ENCODE peak calls at places on chromosomes 4 and X, in seven cellular contexts. One of them, this sample, is unnamed.

GRCh38 chr4:140993350-140993749 is 139.9 kb downstream of the RNF150 start:
- DNase-seq in hepatocyte: no peak
- DNase-seq in pancreas: no peak
- DNase-seq in lung: no peak
- DNase-seq in mammary epithelial cell: no peak
- DNase-seq in transverse colon: no peak
- DNase-seq in brain microvascular endothelial cell: no peak
- DNase-seq in this sample: no peak

GRCh38 chr4:54085284-54085683 is 14.7 kb upstream of the GSX2 start:
- DNase-seq in hepatocyte: no peak
- DNase-seq in pancreas: no peak
- DNase-seq in lung: no peak
- DNase-seq in mammary epithelial cell: peak
- DNase-seq in transverse colon: no peak
- DNase-seq in brain microvascular endothelial cell: peak
- DNase-seq in this sample: peak

GRCh38 chr4:152633118-152633517 is 46.7 kb downstream of the TMEM154 start:
- DNase-seq in hepatocyte: no peak
- DNase-seq in pancreas: no peak
- DNase-seq in lung: no peak
- DNase-seq in mammary epithelial cell: peak
- DNase-seq in transverse colon: peak
- DNase-seq in brain microvascular endothelial cell: no peak
- DNase-seq in this sample: no peak

GRCh38 chrX:97290199-97290598 is 406.5 kb downstream of the RPA4 start:
- DNase-seq in hepatocyte: no peak
- DNase-seq in pancreas: no peak
- DNase-seq in lung: no peak
- DNase-seq in mammary epithelial cell: no peak
- DNase-seq in transverse colon: no peak
- DNase-seq in brain microvascular endothelial cell: no peak
- DNase-seq in this sample: no peak

GRCh38 chr4:122625156-122625555 is 4.3 kb upstream of the IL21 start:
- DNase-seq in hepatocyte: no peak
- DNase-seq in pancreas: no peak
- DNase-seq in lung: no peak
- DNase-seq in mammary epithelial cell: no peak
- DNase-seq in transverse colon: no peak
- DNase-seq in brain microvascular endothelial cell: peak
- DNase-seq in this sample: no peak

GRCh38 chrX:46733226-46733625 is 25.7 kb downstream of the SLC9A7 start:
- DNase-seq in hepatocyte: no peak
- DNase-seq in pancreas: no peak
- DNase-seq in lung: no peak
- DNase-seq in mammary epithelial cell: no peak
- DNase-seq in transverse colon: no peak
- DNase-seq in brain microvascular endothelial cell: no peak
- DNase-seq in this sample: no peak

GRCh38 chrX:23857409-23857808 is 50.3 kb downstream of the APOO start:
- DNase-seq in hepatocyte: peak
- DNase-seq in pancreas: no peak
- DNase-seq in lung: no peak
- DNase-seq in mammary epithelial cell: peak
- DNase-seq in transverse colon: no peak
- DNase-seq in brain microvascular endothelial cell: no peak
- DNase-seq in this sample: no peak

GRCh38 chr4:48024522-48024921 is 8.0 kb downstream of the NIPAL1 start:
- DNase-seq in hepatocyte: no peak
- DNase-seq in pancreas: no peak
- DNase-seq in lung: no peak
- DNase-seq in mammary epithelial cell: no peak
- DNase-seq in transverse colon: no peak
- DNase-seq in brain microvascular endothelial cell: no peak
- DNase-seq in this sample: no peak

GRCh38 chr4:13963601-13964000 is 336.1 kb upstream of the BOD1L1 start:
- DNase-seq in hepatocyte: no peak
- DNase-seq in pancreas: no peak
- DNase-seq in lung: no peak
- DNase-seq in mammary epithelial cell: no peak
- DNase-seq in transverse colon: no peak
- DNase-seq in brain microvascular endothelial cell: no peak
- DNase-seq in this sample: no peak

GRCh38 chr4:140343303-140343702 is 30.1 kb upstream of the SCOC start:
- DNase-seq in hepatocyte: peak
- DNase-seq in pancreas: peak
- DNase-seq in lung: peak
- DNase-seq in mammary epithelial cell: peak
- DNase-seq in transverse colon: peak
- DNase-seq in brain microvascular endothelial cell: no peak
- DNase-seq in this sample: no peak

GRCh38 chr4:159390648-159391047 is 287.8 kb downstream of the RAPGEF2 start:
- DNase-seq in hepatocyte: peak
- DNase-seq in pancreas: no peak
- DNase-seq in lung: no peak
- DNase-seq in mammary epithelial cell: peak
- DNase-seq in transverse colon: no peak
- DNase-seq in brain microvascular endothelial cell: peak
- DNase-seq in this sample: no peak

GRCh38 chrX:106898462-106898861 is 4.7 kb downstream of the RIPPLY1 start:
- DNase-seq in hepatocyte: peak
- DNase-seq in pancreas: no peak
- DNase-seq in lung: no peak
- DNase-seq in mammary epithelial cell: peak
- DNase-seq in transverse colon: no peak
- DNase-seq in brain microvascular endothelial cell: peak
- DNase-seq in this sample: no peak

GRCh38 chr4:177117256-177117655 is 192.4 kb upstream of the NEIL3 start:
- DNase-seq in hepatocyte: no peak
- DNase-seq in pancreas: no peak
- DNase-seq in lung: no peak
- DNase-seq in mammary epithelial cell: no peak
- DNase-seq in transverse colon: no peak
- DNase-seq in brain microvascular endothelial cell: no peak
- DNase-seq in this sample: no peak

GRCh38 chr4:141058739-141059507 is 74.3 kb downstream of the RNF150 start:
- DNase-seq in hepatocyte: no peak
- DNase-seq in pancreas: no peak
- DNase-seq in lung: no peak
- DNase-seq in mammary epithelial cell: no peak
- DNase-seq in transverse colon: no peak
- DNase-seq in brain microvascular endothelial cell: peak
- DNase-seq in this sample: no peak

GRCh38 chrX:78517124-78517523 is 142.0 kb downstream of the RTL3 start:
- DNase-seq in hepatocyte: no peak
- DNase-seq in pancreas: no peak
- DNase-seq in lung: no peak
- DNase-seq in mammary epithelial cell: peak
- DNase-seq in transverse colon: no peak
- DNase-seq in brain microvascular endothelial cell: peak
- DNase-seq in this sample: no peak

GRCh38 chr4:142901166-142901662 is 55.1 kb upstream of the INPP4B start:
- DNase-seq in hepatocyte: no peak
- DNase-seq in pancreas: no peak
- DNase-seq in lung: no peak
- DNase-seq in mammary epithelial cell: peak
- DNase-seq in transverse colon: no peak
- DNase-seq in brain microvascular endothelial cell: peak
- DNase-seq in this sample: no peak

GRCh38 chrX:122856205-122856604 is 327.9 kb upstream of the GRIA3 start:
- DNase-seq in hepatocyte: no peak
- DNase-seq in pancreas: no peak
- DNase-seq in lung: no peak
- DNase-seq in mammary epithelial cell: no peak
- DNase-seq in transverse colon: no peak
- DNase-seq in brain microvascular endothelial cell: no peak
- DNase-seq in this sample: no peak

GRCh38 chr4:74217365-74217764 is 59.4 kb downstream of the MTHFD2L start:
- DNase-seq in hepatocyte: no peak
- DNase-seq in pancreas: no peak
- DNase-seq in lung: no peak
- DNase-seq in mammary epithelial cell: no peak
- DNase-seq in transverse colon: no peak
- DNase-seq in brain microvascular endothelial cell: peak
- DNase-seq in this sample: no peak

GRCh38 chr4:180103794-180104193 is 2139.4 kb upstream of the TENM3 start:
- DNase-seq in hepatocyte: no peak
- DNase-seq in pancreas: no peak
- DNase-seq in lung: no peak
- DNase-seq in mammary epithelial cell: no peak
- DNase-seq in transverse colon: no peak
- DNase-seq in brain microvascular endothelial cell: no peak
- DNase-seq in this sample: no peak

GRCh38 chr4:110636677-110637407 is 14.0 kb upstream of the PITX2 start:
- DNase-seq in hepatocyte: peak
- DNase-seq in pancreas: no peak
- DNase-seq in lung: no peak
- DNase-seq in mammary epithelial cell: no peak
- DNase-seq in transverse colon: peak
- DNase-seq in brain microvascular endothelial cell: no peak
- DNase-seq in this sample: no peak

GRCh38 chr4:66647468-66647867 is 897.8 kb downstream of the CENPC start:
- DNase-seq in hepatocyte: no peak
- DNase-seq in pancreas: no peak
- DNase-seq in lung: no peak
- DNase-seq in mammary epithelial cell: no peak
- DNase-seq in transverse colon: no peak
- DNase-seq in brain microvascular endothelial cell: no peak
- DNase-seq in this sample: no peak

GRCh38 chr4:123939621-123940020 is 543.0 kb downstream of the SPRY1 start:
- DNase-seq in hepatocyte: peak
- DNase-seq in pancreas: no peak
- DNase-seq in lung: no peak
- DNase-seq in mammary epithelial cell: peak
- DNase-seq in transverse colon: no peak
- DNase-seq in brain microvascular endothelial cell: peak
- DNase-seq in this sample: no peak

GRCh38 chrX:123860506-123860840 is 620 bp downstream of the XIAP start:
- DNase-seq in hepatocyte: no peak
- DNase-seq in pancreas: no peak
- DNase-seq in lung: no peak
- DNase-seq in mammary epithelial cell: no peak
- DNase-seq in transverse colon: peak
- DNase-seq in brain microvascular endothelial cell: no peak
- DNase-seq in this sample: no peak

DNA sequence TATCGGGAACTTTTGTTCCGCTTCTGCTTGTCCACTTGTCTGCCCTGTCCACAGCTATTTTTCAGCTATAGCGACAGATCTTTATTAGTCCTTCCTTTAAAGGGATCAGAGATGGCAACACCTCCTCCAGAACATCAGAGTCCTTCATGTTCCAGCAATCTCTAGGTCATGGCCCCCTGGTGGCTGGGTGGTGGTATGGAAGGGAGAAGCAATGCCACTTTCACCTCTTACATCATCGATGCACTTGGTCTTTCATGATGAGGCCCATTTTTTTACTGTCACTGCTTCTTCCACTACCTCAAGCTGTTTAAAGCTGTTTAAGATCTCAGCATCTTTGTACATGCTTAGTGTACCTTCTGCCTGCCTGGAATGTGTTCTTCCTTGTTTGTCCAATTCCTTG is 106.7 kb downstream of the ARHGAP6 start:
- DNase-seq in hepatocyte: peak
- DNase-seq in pancreas: no peak
- DNase-seq in lung: peak
- DNase-seq in mammary epithelial cell: peak
- DNase-seq in transverse colon: peak
- DNase-seq in brain microvascular endothelial cell: no peak
- DNase-seq in this sample: no peak
- TF ChIP-seq CTCF in hepatocyte: no peak
- TF ChIP-seq CTCF in pancreas: no peak
- TF ChIP-seq CTCF in lung: no peak
- TF ChIP-seq CTCF in mammary epithelial cell: peak
- TF ChIP-seq CTCF in transverse colon: no peak
- TF ChIP-seq CTCF in brain microvascular endothelial cell: peak
- TF ChIP-seq CTCF in this sample: no peak

DNA sequence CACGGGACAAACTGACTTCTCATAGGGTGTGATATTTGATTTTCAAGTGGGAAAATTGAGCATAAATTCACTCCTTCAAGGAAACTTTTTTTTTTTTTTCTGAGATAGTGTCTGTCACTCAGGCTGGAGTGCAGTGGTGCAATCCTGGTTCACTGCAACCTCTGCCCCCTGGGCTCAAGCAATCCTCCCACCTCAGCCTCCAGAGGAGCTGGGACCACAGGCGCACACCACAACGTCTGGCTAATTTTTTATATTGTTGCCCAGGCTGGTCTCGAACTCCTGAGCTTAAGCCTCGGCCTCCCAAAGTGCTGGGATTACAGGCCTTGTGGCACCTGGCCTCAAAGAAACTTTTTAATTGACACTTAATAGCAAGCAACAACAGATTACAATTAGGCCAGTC is 13.8 kb downstream of the CLDN34 start:
- DNase-seq in hepatocyte: no peak
- DNase-seq in pancreas: no peak
- DNase-seq in lung: no peak
- DNase-seq in mammary epithelial cell: no peak
- DNase-seq in transverse colon: no peak
- DNase-seq in brain microvascular endothelial cell: no peak
- DNase-seq in this sample: no peak
- H3K27ac ChIP-seq in hepatocyte: peak
- H3K27ac ChIP-seq in pancreas: peak
- H3K27ac ChIP-seq in lung: no peak
- H3K27ac ChIP-seq in mammary epithelial cell: no peak
- H3K27ac ChIP-seq in transverse colon: no peak
- H3K27ac ChIP-seq in brain microvascular endothelial cell: no peak
- H3K27ac ChIP-seq in this sample: no peak

DNA sequence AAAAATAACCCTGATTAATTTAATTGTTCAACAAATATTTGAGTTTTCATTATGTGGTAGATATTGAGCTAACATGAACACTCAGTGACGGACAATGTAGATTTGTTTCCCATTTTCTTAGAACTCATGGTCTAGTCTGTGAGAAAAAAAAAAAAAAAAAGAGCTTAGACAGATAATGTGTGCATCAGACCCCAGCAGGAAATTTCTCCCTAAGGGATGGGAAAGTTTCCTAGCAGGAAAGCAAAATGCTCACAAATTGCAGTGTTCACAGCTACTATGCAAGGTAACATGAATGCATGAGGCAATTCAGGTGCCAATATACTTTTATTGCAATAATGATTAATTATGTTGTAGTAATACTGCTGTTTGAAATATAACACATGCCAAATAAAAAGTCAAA is 843.2 kb upstream of the SLIT2 start:
- DNase-seq in hepatocyte: no peak
- DNase-seq in pancreas: no peak
- DNase-seq in lung: no peak
- DNase-seq in mammary epithelial cell: no peak
- DNase-seq in transverse colon: no peak
- DNase-seq in brain microvascular endothelial cell: no peak
- DNase-seq in this sample: no peak
- TF ChIP-seq CTCF in hepatocyte: no peak
- TF ChIP-seq CTCF in pancreas: no peak
- TF ChIP-seq CTCF in lung: no peak
- TF ChIP-seq CTCF in mammary epithelial cell: no peak
- TF ChIP-seq CTCF in transverse colon: no peak
- TF ChIP-seq CTCF in brain microvascular endothelial cell: no peak
- TF ChIP-seq CTCF in this sample: no peak

DNA sequence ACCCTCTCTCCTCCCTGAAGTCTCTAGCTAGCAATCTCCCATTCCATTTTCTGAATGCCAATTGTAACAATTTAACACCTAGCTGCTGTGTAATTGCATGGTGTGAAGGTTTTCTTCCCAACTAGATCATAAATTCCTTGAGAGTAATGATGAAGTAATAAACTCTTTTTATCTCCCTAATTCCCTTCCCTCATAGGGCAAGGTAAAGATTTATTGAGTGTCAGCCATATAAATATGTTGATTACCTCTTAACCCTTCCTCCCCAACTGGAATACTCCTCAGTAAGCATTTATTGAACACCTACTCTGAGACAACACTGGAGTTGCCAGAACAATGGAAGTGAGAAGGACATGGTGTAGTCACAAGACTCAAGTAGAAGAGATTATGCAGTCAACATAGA is 112.7 kb downstream of the CLCN5 start:
- DNase-seq in hepatocyte: no peak
- DNase-seq in pancreas: no peak
- DNase-seq in lung: no peak
- DNase-seq in mammary epithelial cell: no peak
- DNase-seq in transverse colon: no peak
- DNase-seq in brain microvascular endothelial cell: no peak
- DNase-seq in this sample: no peak
- H3K27ac ChIP-seq in hepatocyte: no peak
- H3K27ac ChIP-seq in pancreas: no peak
- H3K27ac ChIP-seq in lung: no peak
- H3K27ac ChIP-seq in mammary epithelial cell: no peak
- H3K27ac ChIP-seq in transverse colon: no peak
- H3K27ac ChIP-seq in brain microvascular endothelial cell: no peak
- H3K27ac ChIP-seq in this sample: no peak